ENCODE peak calls at places on chromosomes 13 and 19, in four cellular contexts. I is MCF 10A, A is astrocyte of the cerebellum, X is activated B cell treated with CpG ODN at 0.5 μM for 24 hours. W is an unnamed sample.

GRCh38 chr19:35167251-35168119 is 12.9 kb downstream of the FXYD5 start:
- DNase-seq in A (no peak), X (no peak), I (no peak), W (no peak)

GRCh38 chr19:16369306-16369663 is 44.7 kb downstream of the KLF2 start:
- DNase-seq in X (no peak), I (no peak), A (no peak), W (no peak)

GRCh38 chr19:3142938-3143337 is 7.1 kb downstream of the GNA15 start:
- DNase-seq in A (no peak), I (no peak), X (no peak), W (no peak)

GRCh38 chr19:6773323-6773931 is 919 bp downstream of the VAV1 start:
- DNase-seq in X (peak; percentile 60), I (no peak), A (no peak), W (peak; percentile 77)

GRCh38 chr13:87975035-87975434 is 303.9 kb downstream of the SLITRK5 start:
- DNase-seq in A (no peak), I (peak; percentile 20), X (no peak), W (no peak)

GRCh38 chr19:11227201-11227886 is 12.1 kb upstream of the ANGPTL8 start:
- DNase-seq in X (no peak), A (no peak), I (no peak), W (no peak)

GRCh38 chr13:36163303-36163702 is 32.1 kb upstream of the DCLK1 start:
- DNase-seq in X (no peak), A (peak; percentile 64), I (no peak), W (no peak)

GRCh38 chr19:8224394-8225145 is 15.4 kb downstream of the CERS4 start:
- DNase-seq in I (peak; percentile 80), X (no peak), A (no peak), W (no peak)

GRCh38 chr13:25179810-25180437 is 7.8 kb upstream of the AMER2 start:
- DNase-seq in I (no peak), A (no peak), X (no peak), W (no peak)

GRCh38 chr13:98089246-98089645 is 53.6 kb upstream of the FARP1 start:
- DNase-seq in A (no peak), I (no peak), X (no peak), W (no peak)

W was measured in activated CD8-positive, alpha-beta memory T cell treated with anti-CD3 and anti-CD28 coated beads, Interleukin-2, amount 10 ng/mL, durations not matched to agents 7 days and 5 days.